ENCODE peak calls at places on chromosome 21, in five cellular contexts. K is lower leg skin, Z is cardiac fibroblast, A is lung, X is suprapubic skin. L is an unnamed sample.

GRCh38 chr21:15687208-15687607 is 42.6 kb upstream of the USP25 start:
- DNase-seq in K (no peak), X (no peak), Z (no peak), A (no peak), L (no peak)

GRCh38 chr21:31604591-31605190 is 54.8 kb upstream of the SOD1 start:
- DNase-seq in A (peak), Z (peak), X (no peak), K (peak), L (peak)

GRCh38 chr21:36193200-36193599 is 36.6 kb downstream of the DOP1B start:
- DNase-seq in K (no peak), X (no peak), A (no peak), Z (no peak), L (no peak)

GRCh38 chr21:39863111-39863510 is 4.1 kb upstream of the PCP4 start:
- DNase-seq in K (no peak), A (peak), X (no peak), Z (no peak), L (no peak)

GRCh38 chr21:16059981-16060380 is 330.2 kb downstream of the USP25 start:
- DNase-seq in X (no peak), Z (no peak), K (peak), A (no peak), L (no peak)

GRCh38 chr21:15221799-15222386 is 157.1 kb upstream of the NRIP1 start:
- DNase-seq in X (no peak), K (no peak), A (peak), Z (peak), L (no peak)

GRCh38 chr21:38793926-38794713 is 11.6 kb upstream of the ETS2 start:
- DNase-seq in K (no peak), A (no peak), X (no peak), Z (no peak), L (no peak)

GRCh38 chr21:35619184-35619583 is 441.1 kb downstream of the SETD4 start:
- DNase-seq in Z (peak), K (no peak), X (no peak), A (no peak), L (no peak)

GRCh38 chr21:41168391-41169257 is 664 bp downstream of the BACE2 start:
- DNase-seq in K (peak), A (peak), X (peak), Z (peak), L (no peak)

GRCh38 chr21:14054682-14055081 is 156.1 kb downstream of the LIPI start:
- DNase-seq in K (no peak), Z (no peak), X (no peak), A (no peak), L (no peak)

GRCh38 chr21:29342394-29342957 is 43.8 kb downstream of the BACH1 start:
- DNase-seq in K (peak), Z (peak), X (peak), A (no peak), L (no peak)

GRCh38 chr21:29376556-29376955 is 77.8 kb downstream of the BACH1 start:
- DNase-seq in K (no peak), A (peak), X (no peak), Z (peak), L (no peak)

GRCh38 chr21:31281561-31281960 is 62.5 kb downstream of the TIAM1 start:
- DNase-seq in A (no peak), K (no peak), Z (no peak), X (no peak), L (no peak)

GRCh38 chr21:40841524-40842196 is 5.3 kb downstream of the DSCAM start:
- DNase-seq in K (no peak), Z (no peak), X (no peak), A (peak), L (peak)

GRCh38 chr21:15809065-15809464 is 79.3 kb downstream of the USP25 start:
- DNase-seq in X (no peak), Z (peak), K (no peak), A (no peak), L (no peak)

GRCh38 chr21:40029888-40030287 is 162.7 kb downstream of the PCP4 start:
- DNase-seq in Z (no peak), X (no peak), K (no peak), A (no peak), L (no peak)

GRCh38 chr21:36403713-36404112 is 18.5 kb downstream of the CHAF1B start:
- DNase-seq in K (no peak), Z (no peak), A (no peak), X (no peak), L (no peak)

GRCh38 chr21:29215709-29216108 is 83.0 kb upstream of the BACH1 start:
- DNase-seq in Z (peak), K (no peak), X (no peak), A (no peak), L (peak)

GRCh38 chr21:26769613-26770188 is 75.5 kb downstream of the ADAMTS1 start:
- DNase-seq in K (no peak), X (no peak), Z (peak), A (no peak), L (peak)

GRCh38 chr21:14886001-14886400 is 178.8 kb downstream of the NRIP1 start:
- DNase-seq in A (no peak), Z (no peak), K (no peak), X (no peak), L (no peak)

GRCh38 chr21:15826147-15826780 is 96.5 kb downstream of the USP25 start:
- DNase-seq in K (no peak), X (no peak), A (no peak), Z (peak), L (peak)

GRCh38 chr21:16330340-16331319 is 600.8 kb downstream of the USP25 start:
- DNase-seq in K (no peak), A (no peak), Z (peak), X (no peak), L (peak)

GRCh38 chr21:15063821-15064575 is 802 bp downstream of the NRIP1 start:
- DNase-seq in Z (peak), X (peak), K (peak), A (peak), L (no peak)

GRCh38 chr21:36491191-36491916 is 11.4 kb upstream of the CLDN14 start:
- DNase-seq in K (no peak), X (no peak), A (no peak), Z (no peak), L (no peak)

GRCh38 chr21:38729745-38730401 is 75.9 kb upstream of the ETS2 start:
- DNase-seq in K (no peak), A (no peak), X (no peak), Z (no peak), L (no peak)

GRCh38 chr21:29193907-29194306 is 63.5 kb downstream of the MAP3K7CL start:
- DNase-seq in A (no peak), Z (no peak), K (no peak), X (no peak), L (no peak)

GRCh38 chr21:36323032-36323431 is 3.0 kb downstream of the MORC3 start:
- DNase-seq in X (no peak), Z (no peak), K (no peak), A (no peak), L (no peak)

GRCh38 chr21:28066051-28066450 is 926.6 kb downstream of the LTN1 start:
- DNase-seq in X (no peak), K (no peak), Z (peak), A (no peak), L (no peak)

GRCh38 chr21:35394634-35395369 is 345.7 kb upstream of the RUNX1 start:
- DNase-seq in K (no peak), A (no peak), Z (no peak), X (no peak), L (no peak)

GRCh38 chr21:35394049-35394448 is 344.9 kb upstream of the RUNX1 start:
- DNase-seq in A (no peak), X (no peak), K (no peak), Z (peak), L (no peak)

GRCh38 chr21:29704719-29705118 is 235.1 kb downstream of the GRIK1 start:
- DNase-seq in A (no peak), Z (peak), K (no peak), X (no peak), L (no peak)

GRCh38 chr21:15406791-15407190 is 323.0 kb upstream of the USP25 start:
- DNase-seq in A (no peak), Z (no peak), X (no peak), K (no peak), L (peak)

GRCh38 chr21:35257413-35257812 is 208.3 kb upstream of the RUNX1 start:
- DNase-seq in Z (peak), K (peak), A (peak), X (peak), L (no peak)

GRCh38 chr21:28253378-28253777 is 739.3 kb downstream of the LTN1 start:
- DNase-seq in X (no peak), K (no peak), Z (peak), A (no peak), L (no peak)

GRCh38 chr21:36509966-36510742 is 30.2 kb upstream of the CLDN14 start:
- DNase-seq in A (peak), K (no peak), Z (no peak), X (no peak), L (peak)

DNA sequence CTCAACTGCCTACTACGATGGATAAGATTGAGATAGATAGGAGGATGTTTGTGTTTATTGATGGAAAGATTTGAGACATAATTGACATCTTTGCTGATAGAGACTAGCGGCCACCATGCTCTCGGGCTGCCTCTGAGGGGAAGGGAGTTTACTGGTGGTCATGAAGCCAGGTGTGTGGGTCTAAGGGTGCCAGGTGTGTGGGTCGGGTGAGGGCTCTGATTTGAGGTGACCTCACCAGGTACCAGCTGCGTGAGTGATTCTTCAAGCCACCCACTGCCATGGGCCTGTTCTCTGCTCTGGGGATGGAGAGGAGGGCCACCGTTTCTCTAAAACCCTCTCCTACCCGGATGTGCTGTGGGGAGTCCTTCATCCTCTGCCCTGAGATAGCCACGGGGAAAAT is 3.1 kb downstream of the UBASH3A start:
- DNase-seq in K (no peak), A (no peak), X (no peak), Z (no peak), L (no peak)
- H3K4me3 ChIP-seq in K (no peak), A (no peak), X (no peak), Z (no peak), L (no peak)

GRCh38 chr21:45460011-45460565 is 55.1 kb downstream of the COL18A1 start:
- DNase-seq in A (no peak), K (no peak), Z (no peak), X (peak), L (no peak)

GRCh38 chr21:45460611-45461368 is 55.8 kb downstream of the COL18A1 start:
- DNase-seq in X (no peak), Z (peak), A (no peak), K (no peak), L (no peak)

GRCh38 chr21:45461369-45461750 is 56.4 kb downstream of the COL18A1 start:
- DNase-seq in Z (no peak), K (no peak), A (no peak), X (no peak), L (no peak)

GRCh38 chr21:45463871-45464270 is 58.9 kb downstream of the COL18A1 start:
- DNase-seq in K (no peak), X (peak), A (no peak), Z (no peak), L (no peak)

DNA sequence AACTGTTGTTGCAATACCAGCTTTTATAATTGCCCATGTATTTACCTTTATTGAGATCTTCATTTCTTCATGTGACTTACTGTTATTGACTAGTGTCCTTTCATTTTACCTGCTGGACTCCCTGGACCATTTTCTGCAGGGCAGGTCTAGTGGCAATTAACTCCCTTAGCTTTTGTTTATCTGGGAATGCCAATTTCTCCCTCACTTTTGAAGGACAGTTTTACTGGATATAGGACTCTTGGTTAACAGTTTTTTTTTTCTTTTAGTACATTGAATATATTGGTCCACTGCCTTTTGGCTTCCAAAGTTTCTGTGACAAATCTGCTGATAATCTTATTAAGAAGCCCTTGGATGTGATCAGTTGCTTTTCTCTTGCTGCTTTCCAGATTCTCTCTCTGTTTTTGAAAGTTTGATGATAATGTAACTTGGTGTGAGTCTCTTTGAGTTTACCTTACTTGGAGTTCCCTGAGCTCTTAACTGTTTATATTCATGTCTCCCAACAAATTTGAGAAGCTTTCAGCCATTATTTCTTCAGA is 56.9 kb downstream of the COL18A1 start:
- DNase-seq in K (no peak), X (no peak), A (no peak), Z (no peak), L (no peak)
- TF ChIP-seq CTCF in K (no peak), X (no peak), A (no peak), Z (no peak), L (no peak)

GRCh38 chr21:42234464-42235241 is 15.7 kb downstream of the ABCG1 start:
- DNase-seq in K (peak), X (peak), Z (peak), A (peak), L (no peak)

GRCh38 chr21:42232176-42232825 is 13.4 kb downstream of the ABCG1 start:
- DNase-seq in Z (no peak), K (no peak), X (no peak), A (no peak), L (no peak)

GRCh38 chr21:42231761-42232160 is 12.8 kb downstream of the ABCG1 start:
- DNase-seq in Z (no peak), K (no peak), X (no peak), A (no peak), L (no peak)

GRCh38 chr21:42234026-42234425 is 15.1 kb downstream of the ABCG1 start:
- DNase-seq in K (no peak), X (no peak), Z (no peak), A (no peak), L (no peak)

GRCh38 chr21:42233067-42233981 is 14.4 kb downstream of the ABCG1 start:
- DNase-seq in K (peak), Z (peak), X (peak), A (peak), L (no peak)
- H3K4me3 ChIP-seq in K (no peak), Z (no peak), X (no peak), A (no peak), L (no peak)

GRCh38 chr21:46326110-46326703 is 2.3 kb downstream of the PCNT start:
- DNase-seq in X (no peak), Z (no peak), A (no peak), K (no peak), L (no peak)
- TF ChIP-seq CTCF in X (no peak), Z (no peak), A (no peak), K (no peak), L (peak)

GRCh38 chr21:33950425-33951079 is 34.9 kb upstream of the ATP5PO start:
- DNase-seq in A (no peak), Z (no peak), K (no peak), X (no peak), L (no peak)
- H3K4me3 ChIP-seq in A (no peak), Z (no peak), K (no peak), X (no peak), L (no peak)

GRCh38 chr21:33824156-33824941 is 91.3 kb downstream of the ATP5PO start:
- DNase-seq in Z (no peak), X (no peak), K (no peak), A (no peak), L (no peak)

GRCh38 chr21:33820371-33820770 is 95.2 kb downstream of the ATP5PO start:
- DNase-seq in A (no peak), K (no peak), X (no peak), Z (no peak), L (no peak)

GRCh38 chr21:33825419-33825818 is 90.2 kb downstream of the ATP5PO start:
- DNase-seq in A (no peak), K (no peak), X (no peak), Z (no peak), L (no peak)

GRCh38 chr21:33817663-33818433 is 97.8 kb downstream of the ATP5PO start:
- DNase-seq in K (no peak), A (no peak), Z (peak), X (no peak), L (no peak)

GRCh38 chr21:33821580-33822322 is 93.9 kb downstream of the ATP5PO start:
- DNase-seq in A (no peak), K (no peak), Z (no peak), X (no peak), L (no peak)
- TF ChIP-seq CTCF in A (no peak), K (no peak), Z (no peak), X (no peak), L (no peak)

DNA sequence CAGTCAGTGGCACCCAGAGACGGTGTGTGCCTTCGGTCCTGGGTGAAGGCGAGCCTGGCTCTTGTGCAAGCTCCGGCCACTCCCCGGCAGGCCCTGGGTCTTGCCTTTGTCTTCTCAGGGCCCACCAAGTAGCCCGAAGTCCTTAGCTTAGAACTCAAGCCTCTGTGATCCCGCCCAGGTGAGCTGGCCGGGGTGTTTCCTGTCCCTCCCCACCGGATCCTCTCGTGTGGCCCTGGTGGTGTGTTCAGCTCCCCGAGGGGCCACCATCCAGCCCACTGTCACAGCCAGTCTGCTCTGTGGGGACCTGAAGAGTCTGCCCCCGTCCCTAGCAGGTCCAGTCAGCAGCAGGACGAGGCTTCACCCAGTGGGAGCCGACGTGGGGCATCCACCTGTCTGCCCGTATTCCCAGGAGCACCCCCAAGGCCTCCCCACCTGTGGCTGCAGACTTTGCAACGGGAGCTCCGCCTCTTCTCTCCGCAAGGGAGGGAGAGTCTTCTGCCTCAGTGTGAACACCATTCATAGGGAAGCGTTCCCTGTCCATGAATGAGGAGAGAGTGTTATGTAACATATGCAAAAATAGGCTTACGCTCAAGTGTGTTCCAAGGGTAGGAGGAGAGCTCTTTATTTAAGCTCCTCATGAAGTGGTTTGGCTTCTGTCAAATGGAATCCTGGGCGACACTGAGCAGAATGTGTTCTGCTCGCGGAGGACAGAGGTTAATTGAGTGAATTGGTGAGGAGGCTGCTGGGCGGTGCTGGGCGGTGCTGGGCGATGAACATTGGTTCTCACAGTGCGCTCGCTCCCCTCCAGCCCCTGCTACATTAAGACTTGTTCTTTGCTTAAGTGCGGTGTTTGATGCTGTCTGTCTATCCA is 108.9 kb downstream of the CRYAA start:
- DNase-seq in Z (no peak), X (no peak), A (peak), K (no peak), L (no peak)
- H3K4me3 ChIP-seq in Z (no peak), X (no peak), A (no peak), K (no peak), L (no peak)

GRCh38 chr21:25639922-25640670 is 1.0 kb downstream of the JAM2 start:
- DNase-seq in A (no peak), Z (no peak), X (peak), K (no peak), L (no peak)
- TF ChIP-seq CTCF in A (no peak), Z (no peak), X (no peak), K (no peak), L (no peak)

DNA sequence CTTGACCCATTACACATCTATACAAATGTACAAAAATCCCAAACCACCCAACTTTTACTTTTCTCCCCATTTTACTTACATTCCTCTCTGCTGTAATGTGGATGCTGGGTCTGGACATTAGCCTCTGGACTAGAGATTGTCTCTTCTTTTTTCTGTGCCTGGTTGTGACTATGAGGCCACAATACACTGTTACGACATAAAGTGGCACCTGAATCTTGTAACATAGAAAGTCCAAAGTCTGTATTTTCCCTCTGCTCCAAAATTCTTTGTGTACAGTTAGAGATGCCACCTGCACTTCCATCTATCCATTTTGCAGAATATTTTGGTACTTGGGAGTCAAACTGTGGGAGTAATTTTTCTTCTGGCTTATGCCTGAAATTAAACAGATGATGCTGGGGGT is 22.7 kb downstream of the C21orf91 start:
- DNase-seq in A (no peak), K (no peak), Z (no peak), X (no peak), L (no peak)
- H3K4me3 ChIP-seq in A (no peak), K (no peak), Z (no peak), X (no peak), L (no peak)

DNA sequence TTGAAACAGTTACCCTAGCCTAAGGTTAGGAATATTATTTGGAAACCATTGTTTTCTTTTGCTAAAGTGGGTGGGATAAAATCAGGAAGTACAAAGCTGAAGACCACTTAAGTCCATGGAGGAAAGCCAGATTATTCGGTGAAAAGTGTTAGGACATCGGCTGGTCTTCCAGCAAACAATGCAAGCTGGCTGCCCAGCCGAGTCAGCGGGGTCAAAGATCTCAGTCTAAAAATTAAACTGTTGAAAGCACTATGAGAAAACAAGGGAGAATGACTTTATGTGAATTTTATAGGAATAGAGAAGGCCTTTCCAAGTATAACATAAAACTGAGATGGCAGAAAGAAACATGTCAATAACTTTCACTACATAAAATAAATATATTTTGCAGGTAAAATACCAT is 231.7 kb downstream of the KCNJ6 start:
- DNase-seq in Z (no peak), X (no peak), K (no peak), A (no peak), L (no peak)
- TF ChIP-seq CTCF in Z (no peak), X (no peak), K (no peak), A (no peak), L (no peak)